ENCODE peak calls at places on chromosomes 12 and 14, in nine cellular contexts. M is right lobe of liver, L is ovary, O is esophagus squamous epithelium, U is thyroid gland, H is tibial nerve, W is breast epithelium, A is spleen, R is esophagus muscularis mucosa. G is an unnamed sample.

GRCh38 chr14:70808402-70809237 is 693 bp downstream of the MAP3K9 start:
- DNase-seq in M (peak; percentile 49), L (peak; percentile 52), O (no peak), U (peak; percentile 50), H (no peak), W (no peak), A (peak; percentile 90), R (no peak), G (peak; percentile 86)

GRCh38 chr14:54219281-54220121 is 177.3 kb upstream of the CDKN3 start:
- DNase-seq in M (no peak), L (no peak), O (no peak), U (no peak), H (no peak), W (no peak), A (no peak), R (no peak), G (no peak)

GRCh38 chr12:61272441-61272840 is 987.8 kb upstream of the USP15 start:
- DNase-seq in M (no peak), L (no peak), O (no peak), U (no peak), H (no peak), W (no peak), A (no peak), R (no peak), G (no peak)

GRCh38 chr14:102806447-102806846 is 29.2 kb downstream of the TRAF3 start:
- DNase-seq in M (no peak), L (no peak), O (no peak), U (no peak), H (no peak), W (no peak), A (no peak), R (no peak), G (no peak)

GRCh38 chr12:124980098-124980892 is 8.6 kb downstream of the DHX37 start:
- DNase-seq in M (no peak), L (no peak), O (no peak), U (no peak), H (no peak), W (no peak), A (no peak), R (no peak), G (no peak)

GRCh38 chr14:105250986-105251385 is 2.7 kb downstream of the BTBD6 start:
- DNase-seq in M (no peak), L (no peak), O (no peak), U (no peak), H (no peak), W (no peak), A (no peak), R (no peak), G (no peak)

GRCh38 chr14:105337433-105337832 is 22.9 kb downstream of the PACS2 start:
- DNase-seq in M (no peak), L (no peak), O (no peak), U (no peak), H (no peak), W (no peak), A (no peak), R (no peak), G (no peak)

GRCh38 chr12:48336564-48336963 is 14.2 kb downstream of the ZNF641 start:
- DNase-seq in M (no peak), L (no peak), O (no peak), U (no peak), H (no peak), W (no peak), A (no peak), R (no peak), G (no peak)

GRCh38 chr12:52585951-52586350 is 12.3 kb upstream of the KRT74 start:
- DNase-seq in M (peak; percentile 28), L (no peak), O (no peak), U (no peak), H (no peak), W (no peak), A (no peak), R (no peak), G (peak; percentile 79)

GRCh38 chr12:56414401-56414800 is 34.8 kb downstream of the TIMELESS start:
- DNase-seq in M (no peak), L (no peak), O (no peak), U (no peak), H (no peak), W (no peak), A (no peak), R (no peak), G (no peak)

GRCh38 chr12:128914908-128915563 is 61.8 kb downstream of the GLT1D1 start:
- DNase-seq in M (no peak), L (no peak), O (no peak), U (no peak), H (no peak), W (no peak), A (no peak), R (no peak), G (no peak)

GRCh38 chr14:101254805-101255764 is 306.2 kb upstream of the DIO3 start:
- DNase-seq in M (no peak), L (peak; percentile 74), O (no peak), U (no peak), H (no peak), W (no peak), A (peak; percentile 53), R (peak; percentile 92), G (no peak)

GRCh38 chr14:29465095-29465494 is 462.6 kb downstream of the PRKD1 start:
- DNase-seq in M (no peak), L (no peak), O (no peak), U (no peak), H (no peak), W (no peak), A (no peak), R (no peak), G (no peak)

GRCh38 chr12:4379410-4379809 is at the start of gene FGF23:
- DNase-seq in M (no peak), L (no peak), O (no peak), U (no peak), H (no peak), W (no peak), A (no peak), R (peak; percentile 90), G (no peak)

GRCh38 chr12:124422142-124422569 is 127.3 kb downstream of the RFLNA start:
- DNase-seq in M (no peak), L (no peak), O (no peak), U (peak; percentile 91), H (no peak), W (peak; percentile 91), A (no peak), R (no peak), G (no peak)

GRCh38 chr12:119679490-119679889 is 11.6 kb downstream of the PRKAB1 start:
- DNase-seq in M (no peak), L (no peak), O (no peak), U (no peak), H (no peak), W (no peak), A (no peak), R (no peak), G (no peak)

DNA sequence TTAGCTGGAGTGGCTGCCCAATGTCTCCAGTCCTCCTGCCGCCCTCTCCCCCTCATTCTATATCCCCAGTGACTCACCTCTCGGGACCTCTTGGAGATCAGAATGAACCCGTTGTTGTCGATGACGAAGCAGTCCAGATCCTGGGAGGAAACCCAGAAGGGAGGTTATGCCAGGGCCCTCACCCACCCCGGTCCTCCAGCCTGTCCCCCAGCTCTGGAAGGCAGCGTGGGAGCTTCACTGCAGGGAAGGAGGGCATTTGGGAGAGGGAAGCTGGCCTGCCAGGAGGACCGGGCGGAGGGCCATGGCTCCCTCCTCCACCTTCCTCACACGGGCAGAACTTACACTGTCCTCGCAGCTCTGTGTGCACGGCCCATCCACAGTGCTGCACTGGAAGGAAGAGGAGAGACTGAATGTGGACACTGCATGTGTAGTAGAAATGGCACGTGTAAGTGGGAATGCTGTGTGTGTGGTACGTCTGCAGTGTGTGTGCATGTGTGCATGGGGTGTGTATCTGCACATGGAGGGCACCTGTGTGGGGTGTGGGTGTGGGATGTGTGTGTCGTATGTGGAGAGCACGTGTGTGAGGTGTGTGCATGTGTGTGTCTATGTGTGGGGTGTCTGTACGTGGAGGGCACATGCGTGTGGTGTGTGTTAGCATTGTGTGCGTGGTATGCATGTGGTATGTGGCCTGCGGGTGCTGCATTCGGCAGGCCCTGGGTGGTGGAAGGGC is 10.0 kb upstream of the LRTM2 start:
- DNase-seq in M (no peak), L (no peak), O (no peak), U (no peak), H (no peak), W (no peak), A (peak; percentile 72), R (no peak), G (no peak)
- H3K4me3 ChIP-seq in M (no peak overlapping the region), L (no peak overlapping the region), O (no peak overlapping the region), U (no peak overlapping the region), H (no peak overlapping the region), W (no peak overlapping the region), A (no peak overlapping the region), R (no peak overlapping the region), G (no peak overlapping the region)

GRCh38 chr12:90589966-90590365 is 365.0 kb downstream of the CCER1 start:
- DNase-seq in M (no peak), L (no peak), O (no peak), U (no peak), H (no peak), W (no peak), A (no peak), R (no peak), G (no peak)

GRCh38 chr12:90585640-90586304 is 369.2 kb downstream of the CCER1 start:
- DNase-seq in M (no peak), L (no peak), O (no peak), U (no peak), H (no peak), W (no peak), A (no peak), R (no peak), G (no peak)
- TF ChIP-seq POLR2A in M (no peak), L (no peak), O (no peak), U (no peak), H (no peak), W (no peak), A (no peak), R (no peak), G (no peak)

GRCh38 chr12:92927055-92927435 is 2.0 kb downstream of the EEA1 start:
- DNase-seq in M (no peak), L (no peak), O (no peak), U (no peak), H (no peak), W (no peak), A (no peak), R (no peak), G (peak; percentile 58)
- H3K4me3 ChIP-seq in M (no peak overlapping the region), L (no peak overlapping the region), O (peak overlapping the region; percentile 98), U (no peak overlapping the region), H (no peak overlapping the region), W (peak overlapping the region; percentile 88), A (peak overlapping the region; percentile 90), R (peak overlapping the region; percentile 93), G (no peak overlapping the region)

DNA sequence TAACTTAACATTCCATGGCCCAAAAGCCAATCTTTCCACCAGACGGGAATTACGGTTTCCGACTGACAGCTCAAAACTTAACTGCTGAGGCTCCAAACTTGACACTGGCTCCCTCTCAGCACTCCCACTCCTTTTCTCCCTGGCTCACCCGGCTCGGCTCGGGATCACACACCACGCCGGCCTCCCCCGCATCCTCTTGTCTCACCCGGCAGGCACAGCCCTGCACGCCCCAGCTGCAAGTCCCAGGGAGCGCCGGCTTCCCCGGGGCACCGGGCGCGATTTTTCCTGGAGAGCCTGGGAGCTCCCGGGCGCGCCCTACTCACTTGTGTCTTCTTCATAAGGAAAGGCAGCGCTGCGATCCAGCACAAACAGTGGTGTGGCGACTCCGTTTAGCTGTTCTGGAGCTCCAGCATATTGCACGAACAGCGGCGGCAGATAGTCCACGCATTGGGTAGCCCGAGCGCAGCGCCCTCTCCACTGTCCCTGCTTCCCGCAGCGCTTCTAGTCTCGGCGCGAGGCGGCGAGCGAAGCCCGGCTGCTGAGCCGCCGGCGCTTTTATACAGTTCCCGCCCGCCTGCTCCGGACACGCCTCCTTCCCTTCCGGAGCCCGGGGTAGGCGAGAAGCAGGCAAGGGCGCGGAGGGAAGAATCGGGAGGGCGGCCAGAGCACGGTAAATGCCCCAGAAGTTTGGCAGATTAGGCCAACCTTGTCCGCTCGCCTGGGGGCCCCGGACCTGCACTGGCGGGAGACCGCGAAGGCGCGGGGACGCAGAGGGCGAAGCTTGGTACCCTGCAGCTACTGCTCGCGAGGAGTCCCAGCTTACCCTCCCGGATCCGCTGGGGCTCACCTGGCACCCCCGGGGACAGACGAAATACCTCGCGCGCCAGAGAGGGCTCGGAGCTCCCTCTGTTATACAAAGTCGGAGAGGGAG is at the start of gene KITLG:
- DNase-seq in M (peak; percentile 87), L (peak; percentile 89), O (no peak), U (peak; percentile 59), H (peak; percentile 72), W (peak; percentile 47), A (peak; percentile 82), R (peak; percentile 95), G (peak; percentile 76)
- TF ChIP-seq POLR2A in M (peak; percentile 51), L (peak; percentile 47), O (no peak), U (no peak), H (peak; percentile 57), W (peak; percentile 42), A (no peak), R (peak; percentile 50), G (no peak)

G was measured in lower leg skin.